ENCODE peak calls at places on chromosomes 4 and X, in ten cellular contexts. E is upper lobe of left lung; W is stimulated activated effector memory CD8-positive, alpha-beta T cell treated with anti-CD3 and anti-CD28 coated beads, Interleukin-12 subunit alpha, Interleukin-12 subunit beta, amount 100 ng/mL, for 72 hours; R is renal cortical epithelial cell; I is uterus; G is sciatic nerve; N is kidney tubule cell; U is NCI-H1694; P is A549; J is heart left ventricle. V is an unnamed sample.

GRCh38 chr4:180449395-180449956 is 1793.7 kb upstream of the TENM3 start:
- DNase-seq in E (no peak), W (no peak), R (peak; percentile 37), I (no peak), G (no peak), N (peak; percentile 70), U (no peak), P (peak; percentile 19), J (no peak), V (no peak)

GRCh38 chr4:103204114-103204513 is 6.0 kb upstream of the CENPE start:
- DNase-seq in E (no peak), W (no peak), R (peak; percentile 24), I (no peak), G (no peak), N (peak; percentile 10), U (no peak), P (no peak), J (no peak), V (peak; percentile 0)

GRCh38 chrX:13078739-13079444 is 34.5 kb upstream of the FAM9C start:
- DNase-seq in E (no peak), W (no peak), R (peak; percentile 57), I (peak; percentile 69), G (no peak), N (peak; percentile 73), U (no peak), P (no peak), J (peak; percentile 37), V (no peak)

GRCh38 chrX:42797646-42798045 is 19.7 kb upstream of the PPP1R2C start:
- DNase-seq in E (no peak), W (no peak), R (peak; percentile 48), I (no peak), G (no peak), N (peak; percentile 82), U (no peak), P (no peak), J (no peak), V (peak; percentile 38)

GRCh38 chr4:139933104-139933503 is 220.9 kb downstream of the MAML3 start:
- DNase-seq in E (no peak), W (no peak), R (no peak), I (no peak), G (no peak), N (no peak), U (no peak), P (no peak), J (no peak), V (no peak)

GRCh38 chrX:42290608-42291007 is 367.3 kb upstream of the CASK start:
- DNase-seq in E (no peak), W (no peak), R (peak; percentile 22), I (no peak), G (no peak), N (peak; percentile 24), U (no peak), P (no peak), J (no peak), V (no peak)

GRCh38 chrX:9352683-9353430 is 112.0 kb upstream of the TBL1X start:
- DNase-seq in E (no peak), W (peak; percentile 69), R (no peak), I (no peak), G (no peak), N (no peak), U (no peak), P (no peak), J (peak; percentile 38), V (no peak)

GRCh38 chr4:41400296-41400695 is 137.7 kb upstream of the LIMCH1 start:
- DNase-seq in E (no peak), W (no peak), R (peak; percentile 49), I (no peak), G (no peak), N (no peak), U (no peak), P (no peak), J (no peak), V (no peak)

GRCh38 chr4:88098993-88099752 is 59.3 kb downstream of the ABCG2 start:
- DNase-seq in E (no peak), W (no peak), R (no peak), I (no peak), G (no peak), N (no peak), U (no peak), P (no peak), J (no peak), V (no peak)

GRCh38 chrX:10833299-10834169 is 213.1 kb upstream of the MID1 start:
- DNase-seq in E (no peak), W (no peak), R (peak; percentile 42), I (peak; percentile 56), G (peak; percentile 62), N (peak; percentile 39), U (no peak), P (no peak), J (no peak), V (no peak)

GRCh38 chrX:113260474-113260873 is 419.8 kb upstream of the AMOT start:
- DNase-seq in E (no peak), W (no peak), R (no peak), I (no peak), G (no peak), N (no peak), U (no peak), P (no peak), J (no peak), V (no peak)

GRCh38 chrX:43655151-43655676 is 885 bp upstream of the MAOA start:
- DNase-seq in E (no peak), W (peak; percentile 55), R (peak; percentile 27), I (peak; percentile 52), G (peak; percentile 64), N (peak; percentile 52), U (no peak), P (peak; percentile 15), J (peak; percentile 44), V (peak; percentile 2)

GRCh38 chrX:118823263-118824172 is at the start of gene ZCCHC12:
- DNase-seq in E (peak; percentile 87), W (peak; percentile 49), R (peak; percentile 34), I (peak; percentile 64), G (peak; percentile 61), N (peak; percentile 46), U (peak; percentile 76), P (peak; percentile 48), J (peak; percentile 39), V (no peak)

GRCh38 chrX:56728321-56728720 is 722 bp upstream of the NBDY start:
- DNase-seq in E (no peak), W (no peak), R (no peak), I (no peak), G (no peak), N (no peak), U (no peak), P (no peak), J (no peak), V (peak; percentile 22)

GRCh38 chr4:88138561-88138960 is 19.9 kb downstream of the ABCG2 start:
- DNase-seq in E (no peak), W (no peak), R (peak; percentile 87), I (no peak), G (no peak), N (peak; percentile 76), U (no peak), P (no peak), J (no peak), V (no peak)

GRCh38 chrX:133444196-133444595 is 28.9 kb upstream of the GPC4 start:
- DNase-seq in E (no peak), W (no peak), R (no peak), I (no peak), G (no peak), N (no peak), U (no peak), P (no peak), J (no peak), V (peak; percentile 86)

GRCh38 chr4:83535945-83536648 is at the start of gene GPAT3:
- DNase-seq in E (peak; percentile 95), W (peak; percentile 79), R (peak; percentile 75), I (peak; percentile 75), G (peak; percentile 83), N (peak; percentile 82), U (no peak), P (peak; percentile 78), J (peak; percentile 91), V (peak; percentile 59)

GRCh38 chr4:73904491-73904890 is 35.3 kb downstream of the CXCL1 start:
- DNase-seq in E (no peak), W (no peak), R (peak; percentile 47), I (no peak), G (no peak), N (no peak), U (no peak), P (no peak), J (no peak), V (no peak)

GRCh38 chrX:12400218-12400617 is 261.9 kb downstream of the FRMPD4 start:
- DNase-seq in E (no peak), W (no peak), R (no peak), I (no peak), G (no peak), N (no peak), U (no peak), P (no peak), J (no peak), V (no peak)

GRCh38 chrX:150934453-150934852 is 36.0 kb upstream of the CD99L2 start:
- DNase-seq in E (no peak), W (no peak), R (peak; percentile 64), I (peak; percentile 29), G (no peak), N (peak; percentile 84), U (no peak), P (peak; percentile 18), J (no peak), V (no peak)

GRCh38 chrX:56804867-56805266 is 75.8 kb downstream of the NBDY start:
- DNase-seq in E (no peak), W (no peak), R (no peak), I (no peak), G (no peak), N (no peak), U (no peak), P (no peak), J (no peak), V (no peak)

GRCh38 chr4:156615066-156615514 is 356.5 kb downstream of the PDGFC start:
- DNase-seq in E (no peak), W (no peak), R (peak; percentile 10), I (peak; percentile 47), G (no peak), N (peak; percentile 9), U (no peak), P (no peak), J (no peak), V (peak; percentile 58)

GRCh38 chr4:88803600-88804096 is 106.0 kb upstream of the NAP1L5 start:
- DNase-seq in E (no peak), W (peak; percentile 55), R (peak; percentile 99), I (peak; percentile 60), G (no peak), N (peak; percentile 70), U (no peak), P (no peak), J (peak; percentile 29), V (no peak)

V was measured in NCI-H2171 treated with DMSO at 0.1 percent for 48 hours.